ENCODE peak calls at places on chromosome 20, in five cellular contexts. One of them, this sample, is unnamed.

GRCh38 chr20:31710423-31711250 is 12.0 kb downstream of the BCL2L1 start:
- DNase-seq in Peyer's patch: no peak
- DNase-seq in right cardiac atrium: peak; percentile 52
- DNase-seq in Karpas-422: no peak
- DNase-seq in CD8-positive, alpha-beta memory T cell: no peak
- DNase-seq in this sample: peak; percentile 70

GRCh38 chr20:23228912-23229311 is 121.7 kb upstream of the NXT1 start:
- DNase-seq in CD8-positive, alpha-beta memory T cell: no peak
- DNase-seq in Peyer's patch: no peak
- DNase-seq in right cardiac atrium: no peak
- DNase-seq in Karpas-422: no peak
- DNase-seq in this sample: no peak

GRCh38 chr20:3760980-3761379 is 6.6 kb downstream of the ADISSP start:
- DNase-seq in Karpas-422: no peak
- DNase-seq in right cardiac atrium: no peak
- DNase-seq in Peyer's patch: no peak
- DNase-seq in CD8-positive, alpha-beta memory T cell: no peak
- DNase-seq in this sample: no peak

GRCh38 chr20:50594591-50595432 is 84.6 kb downstream of the PTPN1 start:
- DNase-seq in Karpas-422: peak; percentile 42
- DNase-seq in Peyer's patch: peak; percentile 42
- DNase-seq in CD8-positive, alpha-beta memory T cell: no peak
- DNase-seq in right cardiac atrium: peak; percentile 45
- DNase-seq in this sample: no peak

GRCh38 chr20:43755390-43755789 is 28.6 kb upstream of the GTSF1L start:
- DNase-seq in Peyer's patch: no peak
- DNase-seq in right cardiac atrium: no peak
- DNase-seq in Karpas-422: no peak
- DNase-seq in CD8-positive, alpha-beta memory T cell: no peak
- DNase-seq in this sample: no peak

GRCh38 chr20:53609501-53610445 is 16.1 kb upstream of the ZNF217 start:
- DNase-seq in right cardiac atrium: peak; percentile 85
- DNase-seq in Karpas-422: no peak
- DNase-seq in Peyer's patch: peak; percentile 80
- DNase-seq in CD8-positive, alpha-beta memory T cell: peak; percentile 86
- DNase-seq in this sample: peak; percentile 41

GRCh38 chr20:40293740-40294139 is 395.3 kb downstream of the MAFB start:
- DNase-seq in CD8-positive, alpha-beta memory T cell: no peak
- DNase-seq in Peyer's patch: no peak
- DNase-seq in Karpas-422: no peak
- DNase-seq in right cardiac atrium: no peak
- DNase-seq in this sample: no peak

GRCh38 chr20:24339179-24339578 is 130.2 kb upstream of the SYNDIG1 start:
- DNase-seq in right cardiac atrium: no peak
- DNase-seq in Karpas-422: no peak
- DNase-seq in CD8-positive, alpha-beta memory T cell: no peak
- DNase-seq in Peyer's patch: no peak
- DNase-seq in this sample: no peak

GRCh38 chr20:47800619-47801018 is 15.3 kb upstream of the SULF2 start:
- DNase-seq in CD8-positive, alpha-beta memory T cell: no peak
- DNase-seq in Karpas-422: no peak
- DNase-seq in right cardiac atrium: no peak
- DNase-seq in Peyer's patch: no peak
- DNase-seq in this sample: no peak

GRCh38 chr20:48799315-48800105 is 28.3 kb downstream of the PREX1 start:
- DNase-seq in right cardiac atrium: no peak
- DNase-seq in Peyer's patch: no peak
- DNase-seq in Karpas-422: no peak
- DNase-seq in CD8-positive, alpha-beta memory T cell: no peak
- DNase-seq in this sample: no peak

GRCh38 chr20:51425347-51426106 is 117.0 kb downstream of the NFATC2 start:
- DNase-seq in Karpas-422: no peak
- DNase-seq in Peyer's patch: peak; percentile 51
- DNase-seq in right cardiac atrium: no peak
- DNase-seq in CD8-positive, alpha-beta memory T cell: no peak
- DNase-seq in this sample: no peak

GRCh38 chr20:58100731-58101356 is 127.6 kb downstream of the ANKRD60 start:
- DNase-seq in right cardiac atrium: no peak
- DNase-seq in Karpas-422: no peak
- DNase-seq in Peyer's patch: no peak
- DNase-seq in CD8-positive, alpha-beta memory T cell: no peak
- DNase-seq in this sample: no peak

GRCh38 chr20:4978050-4978918 is 23.0 kb downstream of the SLC23A2 start:
- DNase-seq in Karpas-422: no peak
- DNase-seq in CD8-positive, alpha-beta memory T cell: no peak
- DNase-seq in right cardiac atrium: no peak
- DNase-seq in Peyer's patch: no peak
- DNase-seq in this sample: no peak

GRCh38 chr20:41969656-41970055 is 351.5 kb upstream of the CHD6 start:
- DNase-seq in right cardiac atrium: peak; percentile 50
- DNase-seq in CD8-positive, alpha-beta memory T cell: no peak
- DNase-seq in Peyer's patch: no peak
- DNase-seq in Karpas-422: no peak
- DNase-seq in this sample: no peak

GRCh38 chr20:58088625-58089024 is 139.8 kb downstream of the ANKRD60 start:
- DNase-seq in CD8-positive, alpha-beta memory T cell: no peak
- DNase-seq in Peyer's patch: no peak
- DNase-seq in Karpas-422: no peak
- DNase-seq in right cardiac atrium: no peak
- DNase-seq in this sample: no peak

GRCh38 chr20:40583195-40583594 is 105.8 kb downstream of the MAFB start:
- DNase-seq in right cardiac atrium: peak; percentile 70
- DNase-seq in CD8-positive, alpha-beta memory T cell: no peak
- DNase-seq in Peyer's patch: no peak
- DNase-seq in Karpas-422: no peak
- DNase-seq in this sample: no peak

GRCh38 chr20:53003420-53003819 is 31.3 kb downstream of the TSHZ2 start:
- DNase-seq in Karpas-422: no peak
- DNase-seq in CD8-positive, alpha-beta memory T cell: no peak
- DNase-seq in Peyer's patch: no peak
- DNase-seq in right cardiac atrium: no peak
- DNase-seq in this sample: no peak

GRCh38 chr20:53737404-53738038 is 143.9 kb upstream of the ZNF217 start:
- DNase-seq in Peyer's patch: no peak
- DNase-seq in right cardiac atrium: no peak
- DNase-seq in Karpas-422: no peak
- DNase-seq in CD8-positive, alpha-beta memory T cell: no peak
- DNase-seq in this sample: no peak

GRCh38 chr20:10673831-10674683 is at the start of gene JAG1:
- DNase-seq in right cardiac atrium: peak; percentile 99
- DNase-seq in Peyer's patch: peak; percentile 54
- DNase-seq in CD8-positive, alpha-beta memory T cell: no peak
- DNase-seq in Karpas-422: peak; percentile 96
- DNase-seq in this sample: peak; percentile 95

GRCh38 chr20:49818810-49819209 is 6.2 kb downstream of the SLC9A8 start:
- DNase-seq in CD8-positive, alpha-beta memory T cell: no peak
- DNase-seq in Karpas-422: no peak
- DNase-seq in right cardiac atrium: no peak
- DNase-seq in Peyer's patch: no peak
- DNase-seq in this sample: no peak

GRCh38 chr20:60600036-60600435 is 641.8 kb downstream of the CDH26 start:
- DNase-seq in right cardiac atrium: no peak
- DNase-seq in CD8-positive, alpha-beta memory T cell: no peak
- DNase-seq in Karpas-422: no peak
- DNase-seq in Peyer's patch: no peak
- DNase-seq in this sample: no peak

GRCh38 chr20:14845199-14846160 is 508.1 kb upstream of the FLRT3 start:
- DNase-seq in Peyer's patch: no peak
- DNase-seq in right cardiac atrium: no peak
- DNase-seq in CD8-positive, alpha-beta memory T cell: no peak
- DNase-seq in Karpas-422: no peak
- DNase-seq in this sample: no peak

DNA sequence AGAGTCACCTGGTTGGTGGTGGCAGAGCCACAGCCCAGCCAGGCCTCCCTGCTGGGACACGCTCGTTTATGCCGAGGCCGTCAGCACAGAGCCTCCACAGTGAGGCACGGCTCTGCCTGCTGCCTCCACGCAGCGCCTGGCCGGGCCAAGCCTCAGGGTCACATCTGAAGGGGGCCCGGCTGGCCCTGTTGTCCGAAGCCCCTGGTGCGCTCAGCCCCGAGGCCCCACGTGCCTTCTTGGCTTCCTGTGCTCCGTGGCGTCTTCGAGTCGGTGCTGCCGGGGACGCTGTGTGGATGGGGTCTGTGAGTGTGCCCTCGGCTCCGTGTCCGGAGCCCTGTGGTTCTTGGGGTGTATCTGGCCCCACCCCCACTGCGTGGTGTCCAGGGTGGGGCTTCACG is 10.4 kb upstream of the TNFRSF6B start:
- DNase-seq in CD8-positive, alpha-beta memory T cell: no peak
- DNase-seq in Peyer's patch: no peak
- DNase-seq in right cardiac atrium: no peak
- DNase-seq in Karpas-422: no peak
- DNase-seq in this sample: no peak
- H3K4me1 ChIP-seq in CD8-positive, alpha-beta memory T cell: peaks cover 16% of the 10 kb centered on the region
- H3K4me1 ChIP-seq in Peyer's patch: no peaks in the 10 kb centered on the region
- H3K4me1 ChIP-seq in right cardiac atrium: peaks cover 11% of the 10 kb centered on the region
- H3K4me1 ChIP-seq in Karpas-422: no peaks in the 10 kb centered on the region
- H3K4me1 ChIP-seq in this sample: peaks cover 79% of the 10 kb centered on the region

GRCh38 chr20:19887566-19888268 is 129.4 kb upstream of the NAA20 start:
- DNase-seq in right cardiac atrium: no peak
- DNase-seq in Peyer's patch: no peak
- DNase-seq in CD8-positive, alpha-beta memory T cell: no peak
- DNase-seq in Karpas-422: no peak
- DNase-seq in this sample: no peak

GRCh38 chr20:19888269-19888669 is 128.9 kb upstream of the NAA20 start:
- DNase-seq in CD8-positive, alpha-beta memory T cell: no peak
- DNase-seq in Karpas-422: peak; percentile 59
- DNase-seq in right cardiac atrium: peak; percentile 59
- DNase-seq in Peyer's patch: no peak
- DNase-seq in this sample: no peak

GRCh38 chr20:19885576-19885956 is 127.5 kb downstream of the RIN2 start:
- DNase-seq in CD8-positive, alpha-beta memory T cell: no peak
- DNase-seq in right cardiac atrium: no peak
- DNase-seq in Peyer's patch: no peak
- DNase-seq in Karpas-422: no peak
- DNase-seq in this sample: no peak

GRCh38 chr20:19885981-19886665 is 128.1 kb downstream of the RIN2 start:
- DNase-seq in CD8-positive, alpha-beta memory T cell: no peak
- DNase-seq in Peyer's patch: no peak
- DNase-seq in right cardiac atrium: peak; percentile 87
- DNase-seq in Karpas-422: no peak
- DNase-seq in this sample: peak; percentile 58

GRCh38 chr20:19886666-19887288 is 128.7 kb downstream of the RIN2 start:
- DNase-seq in CD8-positive, alpha-beta memory T cell: no peak
- DNase-seq in Karpas-422: no peak
- DNase-seq in right cardiac atrium: no peak
- DNase-seq in Peyer's patch: no peak
- DNase-seq in this sample: no peak
- H3K4me3 ChIP-seq in CD8-positive, alpha-beta memory T cell: no peak overlapping the region
- H3K4me3 ChIP-seq in Karpas-422: no peak overlapping the region
- H3K4me3 ChIP-seq in right cardiac atrium: peak overlapping the region; percentile 44
- H3K4me3 ChIP-seq in Peyer's patch: peak overlapping the region; percentile 18
- H3K4me3 ChIP-seq in this sample: peak overlapping the region; percentile 66

DNA sequence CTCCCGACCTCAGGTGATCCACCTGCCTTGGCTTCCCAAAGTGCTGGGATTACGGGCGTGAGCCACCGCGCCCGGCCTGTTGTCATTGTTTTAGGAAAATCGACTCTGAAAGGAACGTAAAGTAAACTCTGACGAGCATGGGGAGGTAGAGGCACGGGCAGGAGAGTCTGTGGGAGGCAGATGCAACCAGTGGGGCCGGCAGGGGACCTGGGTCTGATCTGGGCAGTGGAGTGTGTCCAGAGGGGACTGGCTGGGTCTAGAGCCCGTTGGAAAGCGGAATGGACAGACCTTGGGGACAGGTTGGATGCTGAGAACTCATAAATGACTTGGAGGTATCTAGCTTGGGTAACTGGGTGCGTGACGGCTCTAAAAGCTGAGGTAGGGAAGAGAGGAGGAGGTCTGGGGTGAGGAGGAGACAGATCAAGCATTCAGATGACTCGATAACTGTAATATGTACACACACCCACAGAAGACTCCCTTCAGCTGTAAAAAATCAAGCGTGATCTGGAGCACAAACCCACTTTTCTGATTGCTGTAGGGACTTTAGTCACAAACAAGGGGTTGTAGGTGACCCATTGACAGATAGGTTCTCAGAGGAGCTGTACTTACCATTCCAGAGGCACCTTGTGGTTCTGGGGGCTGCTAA is 22.4 kb downstream of the MANBAL start:
- DNase-seq in Peyer's patch: no peak
- DNase-seq in CD8-positive, alpha-beta memory T cell: no peak
- DNase-seq in Karpas-422: no peak
- DNase-seq in right cardiac atrium: no peak
- DNase-seq in this sample: no peak
- H3K4me1 ChIP-seq in Peyer's patch: peaks cover 16% of the 10 kb centered on the region
- H3K4me1 ChIP-seq in CD8-positive, alpha-beta memory T cell: peaks cover 7% of the 10 kb centered on the region
- H3K4me1 ChIP-seq in Karpas-422: peaks cover 37% of the 10 kb centered on the region
- H3K4me1 ChIP-seq in right cardiac atrium: peaks cover 17% of the 10 kb centered on the region
- H3K4me1 ChIP-seq in this sample: peaks cover 64% of the 10 kb centered on the region

DNA sequence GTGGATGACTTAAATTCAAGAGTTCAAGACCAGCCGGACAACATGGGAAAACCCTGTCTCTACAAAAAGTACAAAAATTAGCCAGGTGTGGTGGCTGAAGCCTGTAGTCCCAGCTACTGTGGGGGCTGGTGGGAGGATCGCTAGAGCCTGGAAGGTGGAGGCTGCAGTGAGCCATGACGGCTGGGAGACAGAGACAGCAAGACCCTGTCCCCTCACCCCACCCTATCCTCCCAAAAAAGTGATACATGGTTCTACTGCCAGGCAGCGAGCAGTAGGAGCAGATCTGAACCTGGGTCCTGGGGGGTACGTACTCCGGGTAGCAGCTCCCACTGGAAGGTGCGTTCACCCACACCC is 2.2 kb downstream of the PSMA7 start:
- DNase-seq in Karpas-422: no peak
- DNase-seq in Peyer's patch: no peak
- DNase-seq in right cardiac atrium: no peak
- DNase-seq in CD8-positive, alpha-beta memory T cell: no peak
- DNase-seq in this sample: no peak
- H3K4me3 ChIP-seq in Karpas-422: peak overlapping the region; percentile 91
- H3K4me3 ChIP-seq in Peyer's patch: no peak overlapping the region
- H3K4me3 ChIP-seq in right cardiac atrium: no peak overlapping the region
- H3K4me3 ChIP-seq in CD8-positive, alpha-beta memory T cell: no peak overlapping the region
- H3K4me3 ChIP-seq in this sample: peak overlapping the region; percentile 82